ENCODE peak calls at places on chromosomes 1 and 21, in ten cellular contexts. X is PC-3, R is choroid plexus epithelial cell, O is AG04450, W is HFFc6, Q is adrenal gland, T is foreskin keratinocyte, Z is transverse colon, B is nephron progenitor cell, U is mammary epithelial cell. I is an unnamed sample.

GRCh38 chr1:59006932-59007331 is 223.1 kb upstream of the JUN start:
- DNase-seq in X (no peak), R (no peak), O (no peak), W (no peak), Q (no peak), T (no peak), Z (no peak), B (no peak), U (no peak), I (no peak)

GRCh38 chr1:192553741-192554140 is 21.8 kb upstream of the RGS1 start:
- DNase-seq in X (no peak), R (no peak), O (no peak), W (no peak), Q (no peak), T (no peak), Z (no peak), B (no peak), U (no peak), I (no peak)

GRCh38 chr1:183580281-183580682 is 10.0 kb downstream of the NCF2 start:
- DNase-seq in X (peak; percentile 54), R (peak; percentile 48), O (no peak), W (peak; percentile 34), Q (peak; percentile 48), T (no peak), Z (peak; percentile 28), B (peak; percentile 38), U (no peak), I (peak; percentile 43)

GRCh38 chr1:43329995-43330751 is 7.4 kb upstream of the MPL start:
- DNase-seq in X (peak; percentile 57), R (peak; percentile 79), O (peak; percentile 39), W (peak; percentile 30), Q (peak; percentile 68), T (peak; percentile 48), Z (no peak), B (no peak), U (peak; percentile 55), I (peak; percentile 62)

GRCh38 chr1:192251735-192252134 is 65.1 kb upstream of the RGS21 start:
- DNase-seq in X (no peak), R (no peak), O (no peak), W (no peak), Q (no peak), T (no peak), Z (no peak), B (no peak), U (no peak), I (no peak)

GRCh38 chr1:181601186-181601950 is 118.1 kb downstream of the CACNA1E start:
- DNase-seq in X (no peak), R (no peak), O (no peak), W (no peak), Q (no peak), T (no peak), Z (no peak), B (no peak), U (no peak), I (no peak)

GRCh38 chr21:40829791-40830190 is 17.2 kb downstream of the DSCAM start:
- DNase-seq in X (no peak), R (no peak), O (no peak), W (no peak), Q (no peak), T (no peak), Z (no peak), B (no peak), U (no peak), I (no peak)

GRCh38 chr1:198649598-198650338 is 10.9 kb downstream of the PTPRC start:
- DNase-seq in X (no peak), R (no peak), O (no peak), W (no peak), Q (no peak), T (no peak), Z (no peak), B (no peak), U (no peak), I (no peak)

GRCh38 chr21:38950388-38951094 is 144.8 kb downstream of the ETS2 start:
- DNase-seq in X (peak; percentile 48), R (peak; percentile 40), O (no peak), W (peak; percentile 68), Q (no peak), T (peak; percentile 69), Z (peak; percentile 73), B (no peak), U (peak; percentile 41), I (peak; percentile 67)

GRCh38 chr1:29669912-29670311 is 433.6 kb downstream of the PTPRU start:
- DNase-seq in X (no peak), R (no peak), O (no peak), W (no peak), Q (no peak), T (no peak), Z (no peak), B (no peak), U (no peak), I (no peak)

GRCh38 chr1:228335406-228336307 is 71.0 kb downstream of the TRIM11 start:
- DNase-seq in X (no peak), R (no peak), O (no peak), W (no peak), Q (no peak), T (no peak), Z (peak; percentile 2), B (peak; percentile 1), U (no peak), I (no peak)

GRCh38 chr21:33543505-33544129 is 779 bp downstream of the SON start:
- DNase-seq in X (peak; percentile 47), R (no peak), O (no peak), W (peak; percentile 20), Q (peak; percentile 75), T (no peak), Z (peak; percentile 78), B (peak; percentile 85), U (no peak), I (peak; percentile 68)

DNA sequence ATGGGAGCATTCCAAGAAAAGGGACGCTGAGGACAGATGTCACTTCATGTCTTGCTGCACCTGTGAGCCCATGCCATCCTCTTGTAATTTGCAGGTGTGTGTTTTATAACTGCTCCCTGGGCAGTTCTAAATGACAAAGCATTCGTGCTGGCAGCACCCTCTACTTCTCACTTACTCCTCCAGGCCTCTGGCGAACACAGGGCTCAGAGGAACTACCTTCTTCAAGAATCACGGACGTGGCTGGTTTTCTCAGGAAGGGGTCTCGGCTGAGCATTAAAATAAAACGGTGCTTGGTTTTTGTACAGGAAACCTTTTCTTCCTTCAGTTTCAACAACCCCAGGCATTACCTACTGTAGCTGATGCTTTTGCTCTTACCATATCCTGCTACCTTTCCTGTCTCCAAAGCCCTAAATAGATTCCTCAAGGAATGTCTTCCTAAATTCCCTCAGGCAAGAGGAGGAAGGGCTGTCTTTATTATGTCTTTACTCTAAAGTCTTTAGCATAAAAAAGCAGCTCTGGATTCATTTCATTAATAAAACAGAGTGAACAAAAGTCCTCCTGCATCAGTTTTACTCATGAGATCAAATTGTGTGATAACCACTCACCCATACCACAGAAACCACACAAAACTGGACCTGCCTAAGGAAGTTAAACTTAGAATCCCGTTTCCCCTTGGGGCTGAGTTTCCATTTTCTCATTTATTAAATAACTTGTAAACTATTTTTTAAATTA is 79.0 kb upstream of the MAP10 start:
- DNase-seq in X (peak; percentile 95), R (no peak), O (no peak), W (peak; percentile 8), Q (no peak), T (peak; percentile 87), Z (no peak), B (no peak), U (peak; percentile 91), I (no peak)
- TF ChIP-seq CTCF in X (no peak), R (no peak), O (no peak), W (no peak), Q (no peak), T (no peak), Z (no peak), B (no peak), U (no peak), I (no peak)

GRCh38 chr21:36747815-36748381 is 49.0 kb downstream of the SIM2 start:
- DNase-seq in X (no peak), R (peak; percentile 50), O (no peak), W (no peak), Q (peak; percentile 48), T (no peak), Z (peak; percentile 60), B (peak; percentile 87), U (no peak), I (peak; percentile 52)
- TF ChIP-seq CTCF in X (no peak), R (peak; percentile 36), O (peak; percentile 25), W (no peak), Q (peak; percentile 59), T (peak; percentile 37), Z (no peak), B (no peak), U (peak; percentile 4), I (peak; percentile 18)

GRCh38 chr21:43316156-43316845 is 110.6 kb downstream of the SIK1 start:
- DNase-seq in X (no peak), R (no peak), O (no peak), W (no peak), Q (no peak), T (no peak), Z (no peak), B (no peak), U (no peak), I (no peak)

GRCh38 chr21:43313221-43313938 is 113.6 kb downstream of the SIK1 start:
- DNase-seq in X (no peak), R (no peak), O (no peak), W (no peak), Q (no peak), T (no peak), Z (no peak), B (no peak), U (no peak), I (no peak)

GRCh38 chr21:43317254-43317748 is 109.6 kb downstream of the SIK1 start:
- DNase-seq in X (no peak), R (no peak), O (no peak), W (no peak), Q (no peak), T (no peak), Z (no peak), B (no peak), U (no peak), I (no peak)

GRCh38 chr21:43313939-43314405 is 113.0 kb downstream of the SIK1 start:
- DNase-seq in X (no peak), R (no peak), O (no peak), W (no peak), Q (no peak), T (no peak), Z (no peak), B (no peak), U (no peak), I (no peak)

GRCh38 chr21:43315244-43316137 is 111.4 kb downstream of the SIK1 start:
- DNase-seq in X (no peak), R (no peak), O (no peak), W (no peak), Q (no peak), T (no peak), Z (no peak), B (no peak), U (no peak), I (no peak)
- TF ChIP-seq CTCF in X (peak; percentile 48), R (peak; percentile 46), O (peak; percentile 31), W (peak; percentile 37), Q (no peak), T (peak; percentile 29), Z (no peak), B (no peak), U (no peak), I (no peak)

DNA sequence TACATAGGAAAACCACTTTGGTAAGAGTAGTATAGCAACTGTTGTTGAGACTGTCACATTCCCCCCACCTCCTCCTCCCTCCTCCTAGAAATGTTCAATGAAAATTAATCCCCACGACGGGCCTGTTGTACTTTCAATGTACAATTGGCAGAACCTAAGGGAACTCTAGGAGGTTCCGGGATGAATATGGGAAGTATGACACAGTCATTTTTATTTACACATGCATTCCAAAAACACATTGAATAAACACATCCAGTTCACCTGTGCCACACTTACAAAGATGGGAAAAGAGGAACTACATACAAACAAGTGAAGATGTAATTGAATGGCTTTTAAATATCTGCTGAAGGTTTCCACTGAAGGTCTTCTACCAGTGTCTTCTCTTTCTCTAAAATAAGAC is 144.4 kb upstream of the NBPF11 start:
- DNase-seq in X (peak; percentile 64), R (no peak), O (no peak), W (no peak), Q (no peak), T (no peak), Z (no peak), B (no peak), U (no peak), I (no peak)
- TF ChIP-seq CTCF in X (no peak), R (no peak), O (no peak), W (no peak), Q (no peak), T (no peak), Z (no peak), B (no peak), U (no peak), I (no peak)

I was measured in epithelial cell of esophagus.